ENCODE peak calls at places on chromosome 20, in six cellular contexts. A is Daoy, G is AG04450, Z is endothelial cell, W is MM.1S, Y is type B pancreatic cell. H is an unnamed sample.

GRCh38 chr20:63163596-63164560 is 52.1 kb downstream of the YTHDF1 start:
- DNase-seq in A (no peak), G (no peak), Z (no peak), W (no peak), Y (no peak), H (no peak)

GRCh38 chr20:4160761-4161305 is 145.5 kb upstream of the RNF24 start:
- DNase-seq in A (peak; percentile 69), G (no peak), Z (no peak), W (peak; percentile 77), Y (peak; percentile 79), H (peak; percentile 67)

GRCh38 chr20:17613328-17614175 is 43.7 kb downstream of the DSTN start:
- DNase-seq in A (no peak), G (no peak), Z (no peak), W (no peak), Y (no peak), H (peak; percentile 53)

GRCh38 chr20:47915495-47915894 is 130.2 kb upstream of the SULF2 start:
- DNase-seq in A (no peak), G (no peak), Z (no peak), W (no peak), Y (no peak), H (no peak)

GRCh38 chr20:33002087-33002808 is 2.0 kb downstream of the SUN5 start:
- DNase-seq in A (no peak), G (no peak), Z (no peak), W (no peak), Y (no peak), H (no peak)

GRCh38 chr20:19888269-19888669 is 128.9 kb upstream of the NAA20 start:
- DNase-seq in A (no peak), G (no peak), Z (no peak), W (no peak), Y (no peak), H (no peak)

GRCh38 chr20:48470141-48470540 is 357.7 kb downstream of the PREX1 start:
- DNase-seq in A (no peak), G (no peak), Z (no peak), W (no peak), Y (no peak), H (no peak)

GRCh38 chr20:59020938-59021551 is 1.8 kb downstream of the TUBB1 start:
- DNase-seq in A (peak; percentile 61), G (no peak), Z (no peak), W (no peak), Y (no peak), H (no peak)

GRCh38 chr20:46359233-46359751 is 47.1 kb downstream of the ELMO2 start:
- DNase-seq in A (no peak), G (no peak), Z (no peak), W (no peak), Y (no peak), H (no peak)

GRCh38 chr20:4297141-4297826 is 281.9 kb upstream of the RNF24 start:
- DNase-seq in A (peak; percentile 17), G (no peak), Z (no peak), W (no peak), Y (no peak), H (peak; percentile 45)

GRCh38 chr20:10357974-10358373 is 76.0 kb downstream of the MKKS start:
- DNase-seq in A (no peak), G (no peak), Z (no peak), W (no peak), Y (no peak), H (no peak)